ENCODE peak calls at places on chromosomes 4 and X, in five cellular contexts. One of them, this sample, is unnamed.
A peak's percentile ranks its signal among the peaks of the same experiment; 100 is the strongest.

GRCh38 chrX:55006827-55007621 is 6.9 kb downstream of the APEX2 start:
- DNase-seq in stimulated activated CD4-positive, alpha-beta T cell treated with anti-CD3 and anti-CD28 coated beads, Interleukin-4, amount 100 ng/mL, for 4 hours: no peak
- DNase-seq in heart left ventricle: no peak
- DNase-seq in cardiac muscle cell: no peak
- DNase-seq in SW480: no peak
- DNase-seq in this sample: no peak

GRCh38 chr4:74944354-74944793 is 11.5 kb downstream of the PARM1 start:
- DNase-seq in heart left ventricle: no peak
- DNase-seq in SW480: no peak
- DNase-seq in stimulated activated CD4-positive, alpha-beta T cell treated with anti-CD3 and anti-CD28 coated beads, Interleukin-4, amount 100 ng/mL, for 4 hours: no peak
- DNase-seq in cardiac muscle cell: no peak
- DNase-seq in this sample: no peak

GRCh38 chrX:103175944-103176753 is 38.8 kb upstream of the BEX4 start:
- DNase-seq in cardiac muscle cell: peak; percentile 63
- DNase-seq in heart left ventricle: no peak
- DNase-seq in SW480: peak; percentile 37
- DNase-seq in stimulated activated CD4-positive, alpha-beta T cell treated with anti-CD3 and anti-CD28 coated beads, Interleukin-4, amount 100 ng/mL, for 4 hours: peak; percentile 15
- DNase-seq in this sample: peak; percentile 62

GRCh38 chrX:1477801-1478458 is 25.2 kb upstream of the ASMTL start:
- DNase-seq in cardiac muscle cell: no peak
- DNase-seq in stimulated activated CD4-positive, alpha-beta T cell treated with anti-CD3 and anti-CD28 coated beads, Interleukin-4, amount 100 ng/mL, for 4 hours: no peak
- DNase-seq in heart left ventricle: no peak
- DNase-seq in SW480: no peak
- DNase-seq in this sample: no peak

GRCh38 chr4:70651864-70652506 is 14.3 kb downstream of the JCHAIN start:
- DNase-seq in stimulated activated CD4-positive, alpha-beta T cell treated with anti-CD3 and anti-CD28 coated beads, Interleukin-4, amount 100 ng/mL, for 4 hours: no peak
- DNase-seq in SW480: peak; percentile 37
- DNase-seq in cardiac muscle cell: peak; percentile 60
- DNase-seq in heart left ventricle: no peak
- DNase-seq in this sample: no peak

GRCh38 chrX:37867509-37868153 is 20.3 kb upstream of the DYNLT3 start:
- DNase-seq in heart left ventricle: no peak
- DNase-seq in cardiac muscle cell: no peak
- DNase-seq in SW480: no peak
- DNase-seq in stimulated activated CD4-positive, alpha-beta T cell treated with anti-CD3 and anti-CD28 coated beads, Interleukin-4, amount 100 ng/mL, for 4 hours: no peak
- DNase-seq in this sample: no peak

GRCh38 chr4:164383187-164384181 is 370.4 kb upstream of the SMIM31 start:
- DNase-seq in SW480: no peak
- DNase-seq in stimulated activated CD4-positive, alpha-beta T cell treated with anti-CD3 and anti-CD28 coated beads, Interleukin-4, amount 100 ng/mL, for 4 hours: no peak
- DNase-seq in cardiac muscle cell: no peak
- DNase-seq in heart left ventricle: no peak
- DNase-seq in this sample: peak; percentile 94

GRCh38 chrX:130124577-130124976 is 14.3 kb upstream of the ELF4 start:
- DNase-seq in heart left ventricle: no peak
- DNase-seq in SW480: no peak
- DNase-seq in stimulated activated CD4-positive, alpha-beta T cell treated with anti-CD3 and anti-CD28 coated beads, Interleukin-4, amount 100 ng/mL, for 4 hours: no peak
- DNase-seq in cardiac muscle cell: no peak
- DNase-seq in this sample: no peak

GRCh38 chrX:48715066-48715465 is 18.5 kb downstream of the SUV39H1 start:
- DNase-seq in SW480: no peak
- DNase-seq in stimulated activated CD4-positive, alpha-beta T cell treated with anti-CD3 and anti-CD28 coated beads, Interleukin-4, amount 100 ng/mL, for 4 hours: peak; percentile 8
- DNase-seq in cardiac muscle cell: peak; percentile 16
- DNase-seq in heart left ventricle: no peak
- DNase-seq in this sample: no peak

GRCh38 chr4:153211986-153212720 is 7.9 kb downstream of the TRIM2 start:
- DNase-seq in stimulated activated CD4-positive, alpha-beta T cell treated with anti-CD3 and anti-CD28 coated beads, Interleukin-4, amount 100 ng/mL, for 4 hours: no peak
- DNase-seq in SW480: no peak
- DNase-seq in cardiac muscle cell: peak; percentile 83
- DNase-seq in heart left ventricle: no peak
- DNase-seq in this sample: no peak

This sample was measured in dorsolateral prefrontal cortex.